ENCODE peak calls at places on chromosomes 3 and 15, in seven cellular contexts. P is activated gamma-delta T cell treated with anti-CD3 and anti-CD28 coated beads, Interleukin-2, amount 50 U/mL, for 16 hours; H is activated CD4-positive, alpha-beta T cell treated with anti-CD3 and anti-CD28 coated beads, Interleukin-2, amount 50 U/mL, for 24 hours; S is pulmonary artery endothelial cell; K is GM13977; W is mesothelial cell of epicardium; D is cardiac muscle cell. A is an unnamed sample.

GRCh38 chr3:187017511-187018230 is 87.3 kb downstream of the ST6GAL1 start:
- DNase-seq in P (no peak), H (no peak), S (no peak), K (no peak), W (no peak), D (no peak), A (no peak)

GRCh38 chr3:143302638-143303171 is 183.1 kb downstream of the CHST2 start:
- DNase-seq in P (no peak), H (no peak), S (peak), K (no peak), W (no peak), D (no peak), A (no peak)

GRCh38 chr3:138300657-138301056 is 29.0 kb downstream of the NME9 start:
- DNase-seq in P (no peak), H (no peak), S (no peak), K (no peak), W (no peak), D (no peak), A (no peak)

GRCh38 chr3:107845355-107846281 is 245.2 kb downstream of the CD47 start:
- DNase-seq in P (no peak), H (no peak), S (no peak), K (no peak), W (no peak), D (no peak), A (no peak)

GRCh38 chr3:63364909-63365308 is 86.8 kb downstream of the SYNPR start:
- DNase-seq in P (no peak), H (no peak), S (no peak), K (no peak), W (no peak), D (peak), A (no peak)

GRCh38 chr3:101224739-101225138 is 95.6 kb downstream of the IMPG2 start:
- DNase-seq in P (no peak), H (no peak), S (no peak), K (no peak), W (no peak), D (no peak), A (no peak)

GRCh38 chr15:29978411-29979382 is 104.1 kb upstream of the GOLGA8J start:
- DNase-seq in P (no peak), H (no peak), S (no peak), K (no peak), W (no peak), D (no peak), A (no peak)

GRCh38 chr3:71064288-71064975 is 519.1 kb downstream of the FOXP1 start:
- DNase-seq in P (peak), H (peak), S (no peak), K (peak), W (peak), D (peak), A (peak)

GRCh38 chr3:23202203-23202920 is 765 bp upstream of the UBE2E2 start:
- DNase-seq in P (peak), H (no peak), S (no peak), K (no peak), W (no peak), D (no peak), A (no peak)

GRCh38 chr3:21672303-21672702 is 78.7 kb downstream of the ZNF385D start:
- DNase-seq in P (no peak), H (no peak), S (peak), K (no peak), W (no peak), D (no peak), A (no peak)

A was measured in MM.1S.